ENCODE peak calls at places on chromosomes 12 and 14, in eight cellular contexts. Q is HTR-8/SVneo; M is occipital lobe; Y is fibroblast of the conjunctiva; O is Karpas-422; E is H4; N is AG10803; X is stimulated activated CD8-positive, alpha-beta memory T cell treated with anti-CD3 and anti-CD28 coated beads, Interleukin-2, amount 100 ng/mL, for 48 hours. A is an unnamed sample.

GRCh38 chr12:94617101-94617500 is 33.3 kb downstream of the TMCC3 start:
- DNase-seq in Q (no peak), M (no peak), Y (no peak), O (no peak), E (no peak), N (no peak), X (no peak), A (no peak)

GRCh38 chr14:103408491-103409155 is 23.4 kb downstream of the MARK3 start:
- DNase-seq in Q (no peak), M (no peak), Y (no peak), O (no peak), E (no peak), N (no peak), X (no peak), A (no peak)

GRCh38 chr12:131896811-131897270 is 2.4 kb downstream of the ULK1 start:
- DNase-seq in Q (no peak), M (no peak), Y (no peak), O (no peak), E (no peak), N (no peak), X (no peak), A (no peak)

GRCh38 chr14:61343471-61343870 is 22.1 kb downstream of the PRKCH start:
- DNase-seq in Q (no peak), M (no peak), Y (no peak), O (no peak), E (no peak), N (no peak), X (no peak), A (no peak)

GRCh38 chr14:30005114-30005698 is 77.6 kb upstream of the PRKD1 start:
- DNase-seq in Q (peak; percentile 53), M (no peak), Y (peak; percentile 71), O (peak; percentile 59), E (peak; percentile 60), N (peak; percentile 78), X (no peak), A (peak; percentile 35)

GRCh38 chr12:48996794-48997718 is 2.1 kb downstream of the DDN start:
- DNase-seq in Q (no peak), M (peak; percentile 76), Y (no peak), O (peak; percentile 90), E (no peak), N (peak; percentile 65), X (no peak), A (peak; percentile 59)

GRCh38 chr12:70989232-70989631 is 68.7 kb upstream of the PTPRR start:
- DNase-seq in Q (no peak), M (no peak), Y (no peak), O (no peak), E (no peak), N (peak; percentile 18), X (no peak), A (no peak)

GRCh38 chr12:117867348-117867747 is 101.4 kb downstream of the KSR2 start:
- DNase-seq in Q (no peak), M (no peak), Y (no peak), O (no peak), E (no peak), N (no peak), X (no peak), A (no peak)